ENCODE peak calls at places on chromosomes 7 and 10, in seven cellular contexts. Y is BE2C, Q is colonic mucosa, R is prostate gland, I is cardiac fibroblast, F is GM12865, L is endothelial cell of umbilical vein. U is an unnamed sample.

GRCh38 chr10:86671985-86672710 is 3.8 kb downstream of the LDB3 start:
- DNase-seq in I (peak; percentile 53), F (no peak), Y (peak; percentile 63), L (no peak), Q (no peak), R (no peak), U (no peak)

GRCh38 chr10:103646304-103646703 is 152.8 kb downstream of the NEURL1 start:
- DNase-seq in L (no peak), Q (no peak), I (no peak), R (no peak), Y (no peak), F (no peak), U (no peak)

GRCh38 chr10:121466424-121466823 is 131.8 kb downstream of the FGFR2 start:
- DNase-seq in R (no peak), Q (no peak), I (no peak), L (no peak), F (no peak), Y (no peak), U (no peak)

GRCh38 chr10:3746634-3747033 is 38.4 kb downstream of the KLF6 start:
- DNase-seq in R (no peak), I (no peak), F (no peak), Y (no peak), L (no peak), Q (no peak), U (no peak)

GRCh38 chr10:100433253-100434240 is 29.3 kb upstream of the WNT8B start:
- DNase-seq in R (peak; percentile 98), I (peak; percentile 94), Q (peak; percentile 99), Y (peak; percentile 92), L (peak; percentile 93), F (peak; percentile 95), U (peak; percentile 41)

GRCh38 chr10:62380002-62380401 is 5.8 kb downstream of the ZNF365 start:
- DNase-seq in R (no peak), Q (no peak), F (no peak), Y (no peak), I (peak; percentile 7), L (no peak), U (peak; percentile 35)

GRCh38 chr10:131264110-131264788 is 47.3 kb downstream of the TCERG1L start:
- DNase-seq in R (no peak), Y (no peak), I (no peak), F (no peak), L (no peak), Q (no peak), U (no peak)

GRCh38 chr10:79025113-79025832 is 43.5 kb upstream of the ZMIZ1 start:
- DNase-seq in I (no peak), Y (peak; percentile 93), L (no peak), F (no peak), Q (no peak), R (no peak), U (no peak)

GRCh38 chr7:155104913-155105312 is 34.8 kb downstream of the HTR5A start:
- DNase-seq in Q (peak; percentile 37), I (no peak), L (no peak), F (no peak), R (no peak), Y (no peak), U (no peak)

GRCh38 chr7:17234398-17235021 is 63.9 kb upstream of the AHR start:
- DNase-seq in R (no peak), Y (no peak), I (peak; percentile 96), F (peak; percentile 89), Q (peak; percentile 37), L (peak; percentile 90), U (peak; percentile 87)

GRCh38 chr7:158723266-158723665 is 18.7 kb upstream of the NCAPG2 start:
- DNase-seq in Y (no peak), I (no peak), F (no peak), R (no peak), L (no peak), Q (peak; percentile 9), U (no peak)

GRCh38 chr7:158076215-158076614 is 511.4 kb downstream of the PTPRN2 start:
- DNase-seq in I (no peak), Y (no peak), L (no peak), R (no peak), Q (no peak), F (no peak), U (no peak)

GRCh38 chr7:55018361-55019328 is at the start of gene EGFR:
- DNase-seq in I (peak; percentile 86), R (peak; percentile 86), Y (peak; percentile 75), Q (peak; percentile 89), F (no peak), L (peak; percentile 64), U (peak; percentile 24)

GRCh38 chr7:1054438-1055083 is 10.2 kb downstream of the GPR146 start:
- DNase-seq in Y (no peak), L (peak; percentile 37), R (no peak), I (no peak), F (no peak), Q (no peak), U (no peak)

GRCh38 chr7:51024867-51025266 is 242.2 kb upstream of the GRB10 start:
- DNase-seq in R (no peak), Q (peak; percentile 9), L (no peak), I (no peak), Y (no peak), F (no peak), U (no peak)

GRCh38 chr7:130982160-130982638 is 248.2 kb upstream of the KLF14 start:
- DNase-seq in Y (peak; percentile 14), L (peak; percentile 54), I (peak; percentile 55), Q (no peak), R (no peak), F (peak; percentile 71), U (no peak)

GRCh38 chr7:42650701-42651100 is 261.2 kb downstream of the C7orf25 start:
- DNase-seq in Q (no peak), L (no peak), Y (no peak), I (no peak), F (no peak), R (no peak), U (no peak)

GRCh38 chr7:17774248-17774647 is 166.0 kb downstream of the SNX13 start:
- DNase-seq in F (peak; percentile 5), L (no peak), R (no peak), I (peak; percentile 63), Y (no peak), Q (peak; percentile 18), U (peak; percentile 56)

DNA sequence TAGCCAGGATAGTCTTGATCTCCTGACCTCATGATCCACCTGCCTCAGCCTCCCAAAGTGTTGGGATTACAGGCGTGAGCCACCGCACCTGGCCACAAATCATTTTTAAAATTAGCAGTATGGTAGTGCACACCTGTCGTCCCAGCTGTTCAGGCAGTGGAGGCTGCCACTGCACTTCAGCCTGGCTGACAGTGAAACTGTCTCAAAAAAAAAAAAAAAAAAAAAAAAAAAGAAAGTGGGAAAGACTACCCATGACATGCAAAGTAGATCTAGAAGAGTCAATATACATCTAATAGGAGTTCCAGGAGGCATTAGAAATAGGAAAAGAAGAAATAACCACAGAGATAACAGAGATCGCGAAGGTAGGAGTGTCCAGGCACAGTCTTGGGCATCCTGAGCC is 3.2 kb downstream of the CSGALNACT2 start:
- DNase-seq in F (peak; percentile 40), I (no peak), L (no peak), Q (no peak), R (no peak), Y (no peak), U (no peak)
- H3K4me3 ChIP-seq in F (no peak overlapping the region), I (no peak overlapping the region), L (no peak overlapping the region), Q (no peak overlapping the region), R (no peak overlapping the region), Y (no peak overlapping the region), U (no peak overlapping the region)

DNA sequence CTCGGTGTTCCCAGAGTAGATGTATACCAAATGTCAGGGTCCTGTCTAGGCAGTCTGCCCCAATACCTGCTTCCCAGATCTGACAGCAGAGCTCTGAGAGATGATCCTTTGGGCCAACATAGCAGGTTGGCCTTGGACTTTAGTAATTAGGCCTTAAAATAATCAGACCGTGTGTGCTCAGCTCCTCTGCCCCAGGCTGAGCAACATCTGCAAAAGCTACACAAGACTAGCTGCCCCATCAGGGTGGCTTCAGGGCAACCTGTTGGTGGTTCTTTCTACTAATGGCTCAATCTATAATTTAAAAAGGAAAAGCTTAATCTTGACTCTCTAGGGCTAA is 55.4 kb downstream of the GSDME start:
- DNase-seq in I (no peak), Q (no peak), L (no peak), Y (no peak), F (no peak), R (no peak), U (no peak)
- TF ChIP-seq CTCF in I (no peak), Q (no peak), L (no peak), Y (no peak), F (no peak), R (no peak), U (no peak)

GRCh38 chr10:130188195-130189175 is 52.3 kb downstream of the GLRX3 start:
- DNase-seq in Q (no peak), Y (no peak), F (no peak), I (no peak), L (no peak), R (no peak), U (no peak)
- H3K4me3 ChIP-seq in Q (no peak overlapping the region), Y (no peak overlapping the region), F (no peak overlapping the region), I (no peak overlapping the region), L (no peak overlapping the region), R (no peak overlapping the region), U (no peak overlapping the region)

GRCh38 chr7:110857106-110857505 is 233.8 kb upstream of the LRRN3 start:
- DNase-seq in Y (no peak), I (no peak), F (no peak), R (no peak), Q (no peak), L (no peak), U (no peak)

GRCh38 chr7:110863258-110863657 is 227.7 kb upstream of the LRRN3 start:
- DNase-seq in R (no peak), Q (no peak), L (no peak), I (no peak), Y (no peak), F (no peak), U (no peak)

GRCh38 chr7:110856704-110857103 is 234.2 kb upstream of the LRRN3 start:
- DNase-seq in L (no peak), Y (no peak), I (no peak), Q (no peak), R (no peak), F (no peak), U (no peak)

GRCh38 chr7:110861163-110861562 is 229.8 kb upstream of the LRRN3 start:
- DNase-seq in L (no peak), R (no peak), F (no peak), Q (no peak), Y (no peak), I (no peak), U (no peak)
- TF ChIP-seq CTCF in L (no peak), R (no peak), F (no peak), Q (no peak), Y (no peak), I (no peak), U (no peak)